ENCODE peak calls at places on chromosomes 4 and X, in five cellular contexts. T is A549, L is transverse colon, V is ovary, U is GM12878. N is an unnamed sample.

GRCh38 chrX:22135994-22136684 is 104.0 kb downstream of the PHEX start:
- DNase-seq in T (peak), L (no peak), V (no peak), U (no peak), N (no peak)

GRCh38 chr4:77600521-77601451 is 4.8 kb upstream of the CXCL13 start:
- DNase-seq in T (peak), L (peak), V (no peak), U (no peak), N (no peak)

GRCh38 chr4:107276052-107276451 is 239.9 kb upstream of the DKK2 start:
- DNase-seq in T (no peak), L (no peak), V (no peak), U (no peak), N (no peak)

GRCh38 chr4:87005690-87006461 is 71.1 kb downstream of the AFF1 start:
- DNase-seq in T (no peak), L (peak), V (no peak), U (peak), N (no peak)

GRCh38 chrX:111490683-111491082 is 20.8 kb upstream of the SERTM2 start:
- DNase-seq in T (no peak), L (no peak), V (no peak), U (no peak), N (no peak)

GRCh38 chr4:115090483-115091075 is 22.8 kb downstream of the NDST4 start:
- DNase-seq in T (no peak), L (no peak), V (no peak), U (no peak), N (no peak)

GRCh38 chr4:146398404-146398803 is 123.3 kb downstream of the SLC10A7 start:
- DNase-seq in T (no peak), L (no peak), V (no peak), U (no peak), N (no peak)

GRCh38 chr4:56302775-56303174 is 84.5 kb downstream of the AASDH start:
- DNase-seq in T (no peak), L (no peak), V (no peak), U (no peak), N (no peak)

GRCh38 chrX:13261348-13261747 is 58.5 kb downstream of the ATXN3L start:
- DNase-seq in T (no peak), L (no peak), V (no peak), U (no peak), N (no peak)

GRCh38 chrX:10781847-10782530 is 161.6 kb upstream of the MID1 start:
- DNase-seq in T (no peak), L (no peak), V (no peak), U (no peak), N (no peak)

GRCh38 chr4:153616005-153616555 is 68.0 kb upstream of the TLR2 start:
- DNase-seq in T (no peak), L (no peak), V (no peak), U (no peak), N (no peak)

GRCh38 chrX:107135076-107135964 is 16.7 kb upstream of the RBM41 start:
- DNase-seq in T (peak), L (no peak), V (no peak), U (no peak), N (no peak)

GRCh38 chr4:5708171-5708828 is at the start of gene EVC2:
- DNase-seq in T (peak), L (peak), V (peak), U (no peak), N (peak)

GRCh38 chr4:78622253-78622979 is 70.8 kb downstream of the ANXA3 start:
- DNase-seq in T (no peak), L (peak), V (no peak), U (no peak), N (no peak)
- TF ChIP-seq EP300 in T (no peak), L (no peak), V (no peak), U (no peak), N (no peak)

GRCh38 chr4:165439344-165439743 is 60.5 kb downstream of the CPE start:
- DNase-seq in T (no peak), L (no peak), V (no peak), U (no peak), N (no peak)

GRCh38 chr4:165428957-165429356 is 50.1 kb downstream of the CPE start:
- DNase-seq in T (no peak), L (no peak), V (no peak), U (no peak), N (no peak)

DNA sequence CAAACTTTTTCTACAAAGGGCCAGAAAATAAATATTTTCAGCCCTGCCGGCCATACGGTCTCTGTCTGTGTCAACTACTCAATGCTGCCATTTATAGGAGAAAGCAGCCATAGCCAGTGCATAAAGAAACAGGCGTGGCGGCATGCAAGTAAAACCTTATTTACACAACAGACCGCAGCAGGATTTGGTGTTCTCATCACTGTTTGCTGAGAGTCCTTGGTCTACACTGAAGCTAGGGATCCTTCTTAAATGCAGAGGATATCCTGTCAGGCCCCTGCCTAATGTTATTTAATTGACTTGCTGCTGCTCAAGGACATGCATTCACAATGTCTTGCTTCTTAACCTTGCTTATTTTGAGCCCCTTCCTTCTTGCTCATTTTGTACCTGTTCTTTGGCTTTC is 54.7 kb downstream of the CPE start:
- DNase-seq in T (no peak), L (no peak), V (no peak), U (no peak), N (no peak)
- TF ChIP-seq EP300 in T (no peak), L (no peak), V (no peak), U (no peak), N (no peak)

GRCh38 chr4:100933628-100934027 is 413.7 kb downstream of the PPP3CA start:
- DNase-seq in T (no peak), L (no peak), V (no peak), U (no peak), N (no peak)

GRCh38 chr4:100929753-100930152 is 411.9 kb upstream of the EMCN start:
- DNase-seq in T (no peak), L (no peak), V (no peak), U (no peak), N (no peak)

GRCh38 chr4:100936676-100937390 is 410.5 kb downstream of the PPP3CA start:
- DNase-seq in T (no peak), L (no peak), V (no peak), U (no peak), N (no peak)

GRCh38 chr4:100938698-100939097 is 408.6 kb downstream of the PPP3CA start:
- DNase-seq in T (no peak), L (no peak), V (no peak), U (no peak), N (no peak)

DNA sequence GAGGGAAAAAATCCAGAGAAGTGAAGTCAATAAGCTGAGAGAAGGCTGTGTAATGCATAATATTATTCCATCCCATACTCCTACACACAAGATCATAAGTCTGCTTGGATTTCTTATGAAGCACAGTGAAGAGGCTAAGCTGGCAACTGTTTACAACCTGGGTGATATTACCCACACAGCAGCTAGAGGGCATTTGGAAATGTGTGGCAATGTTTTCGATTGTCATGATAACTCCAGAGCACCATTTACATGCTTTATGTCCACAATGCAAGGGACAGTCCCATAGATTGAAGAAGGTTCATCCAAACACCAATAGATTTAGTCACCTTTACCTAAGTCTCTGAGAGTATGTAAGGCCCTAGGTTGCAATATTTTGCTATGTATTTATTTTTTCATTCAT is 412.2 kb downstream of the PPP3CA start:
- DNase-seq in T (peak), L (no peak), V (no peak), U (no peak), N (no peak)
- TF ChIP-seq EP300 in T (no peak), L (no peak), V (no peak), U (no peak), N (no peak)

GRCh38 chr4:2462218-2462991 is 6.5 kb upstream of the RNF4 start:
- DNase-seq in T (peak), L (peak), V (peak), U (no peak), N (no peak)
- TF ChIP-seq EP300 in T (no peak), L (no peak), V (no peak), U (no peak), N (no peak)

DNA sequence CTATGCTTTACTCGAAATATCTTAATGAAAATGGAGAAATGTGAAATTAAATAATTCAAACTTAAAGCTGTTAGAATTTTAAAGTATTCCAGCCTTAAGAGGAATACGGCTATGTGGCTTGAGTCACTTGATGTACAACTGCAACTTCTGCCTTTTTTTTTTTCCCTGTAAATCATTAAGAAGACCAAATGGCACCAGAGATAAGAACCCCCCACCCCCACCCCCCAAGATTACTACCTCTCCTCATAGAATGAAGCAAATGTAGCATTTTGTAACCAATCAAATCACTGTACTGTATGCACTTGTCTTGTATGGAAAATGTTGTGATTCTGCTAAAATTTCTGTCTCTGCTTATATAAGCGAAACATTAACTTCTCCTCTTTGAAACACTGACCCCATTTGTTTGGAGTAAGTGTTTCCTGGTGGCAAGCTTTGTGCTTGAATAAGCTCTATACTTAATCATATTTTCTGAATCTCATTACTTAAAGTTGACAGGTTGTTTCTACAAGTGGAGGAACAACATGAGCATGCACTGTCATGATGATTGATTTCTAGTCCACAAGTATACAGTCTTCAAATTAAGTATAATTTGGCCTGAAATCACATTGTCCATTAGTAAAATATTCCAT is 104.2 kb upstream of the BMP2K start:
- DNase-seq in T (no peak), L (no peak), V (no peak), U (no peak), N (no peak)
- TF ChIP-seq EP300 in T (no peak), L (no peak), V (no peak), U (no peak), N (no peak)

GRCh38 chrX:41084044-41084359 is 1.2 kb upstream of the USP9X start:
- DNase-seq in T (no peak), L (no peak), V (no peak), U (no peak), N (no peak)

GRCh38 chrX:41085105-41085882 is at the start of gene USP9X:
- DNase-seq in T (peak), L (peak), V (peak), U (peak), N (peak)

GRCh38 chrX:41085883-41086626 is 810 bp downstream of the USP9X start:
- DNase-seq in T (peak), L (peak), V (peak), U (no peak), N (peak)

GRCh38 chrX:41082783-41083182 is 2.5 kb upstream of the USP9X start:
- DNase-seq in T (no peak), L (no peak), V (no peak), U (no peak), N (no peak)

DNA sequence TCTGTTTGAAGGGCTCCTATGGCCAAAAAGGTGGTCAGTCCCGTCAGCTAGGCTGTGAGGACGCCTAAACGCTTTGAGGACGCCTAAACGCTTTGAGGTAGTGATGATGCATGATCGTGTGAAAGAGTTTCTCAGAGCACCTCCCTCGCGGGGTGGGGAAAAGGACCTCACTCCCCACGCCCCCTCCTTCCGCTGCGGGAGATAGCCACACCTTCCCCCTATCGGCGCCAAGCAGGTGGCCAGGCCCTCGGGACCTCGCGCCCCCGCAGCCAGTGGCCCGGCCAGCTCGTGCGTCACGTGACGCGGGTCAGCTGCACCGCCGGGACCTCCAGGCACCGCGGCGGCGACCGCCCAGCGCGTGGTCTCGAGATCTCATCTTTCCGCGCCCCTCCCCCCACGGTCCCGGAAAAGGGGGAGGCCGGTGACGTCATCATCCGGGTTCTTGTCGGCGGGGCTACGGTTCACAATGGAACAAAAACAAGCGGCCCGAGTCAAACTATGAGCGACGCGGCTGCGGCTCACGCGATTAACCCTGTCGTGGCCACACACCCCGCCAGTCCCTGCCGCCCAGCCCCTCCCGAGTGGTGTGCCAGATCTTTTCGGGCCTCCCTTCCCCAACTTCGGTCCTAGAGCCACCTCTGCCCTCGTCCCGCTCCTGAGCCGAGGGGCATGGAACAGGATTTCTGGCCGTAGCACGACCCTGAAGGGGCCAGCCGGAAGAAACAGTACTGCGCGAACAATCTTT is 713 bp upstream of the USP9X start:
- DNase-seq in T (peak), L (peak), V (peak), U (peak), N (peak)
- TF ChIP-seq EP300 in T (peak), L (peak), V (peak), U (peak), N (no peak)

N was measured in suprapubic skin.